ENCODE peak calls at places on chromosomes 16 and 17, in six cellular contexts. L is H9, A is hepatocyte, N is HepG2, K is GM23248, E is MM.1S. C is an unnamed sample.

GRCh38 chr17:10161392-10161791 is 37.0 kb downstream of the GAS7 start:
- DNase-seq in L (no peak), A (no peak), N (no peak), K (no peak), E (no peak), C (no peak)

GRCh38 chr16:77682586-77682985 is 39.7 kb upstream of the NUDT7 start:
- DNase-seq in L (no peak), A (no peak), N (no peak), K (no peak), E (no peak), C (no peak)

GRCh38 chr17:28327031-28327607 is 8.1 kb downstream of the TMEM97 start:
- DNase-seq in L (peak; percentile 18), A (no peak), N (no peak), K (peak; percentile 24), E (no peak), C (no peak)

GRCh38 chr16:10765772-10766171 is 22.1 kb downstream of the NUBP1 start:
- DNase-seq in L (no peak), A (no peak), N (no peak), K (no peak), E (no peak), C (no peak)

GRCh38 chr17:70184770-70185169 is 15.4 kb downstream of the KCNJ2 start:
- DNase-seq in L (no peak), A (peak; percentile 34), N (no peak), K (peak; percentile 86), E (no peak), C (no peak)

GRCh38 chr16:85479972-85480726 is 133.0 kb upstream of the GSE1 start:
- DNase-seq in L (peak; percentile 67), A (peak; percentile 58), N (no peak), K (no peak), E (peak; percentile 37), C (peak; percentile 76)

GRCh38 chr16:31016018-31016417 is 5.6 kb upstream of the STX1B start:
- DNase-seq in L (no peak), A (no peak), N (peak; percentile 82), K (no peak), E (no peak), C (peak; percentile 19)

GRCh38 chr16:84569382-84569987 is 48.4 kb downstream of the COTL1 start:
- DNase-seq in L (no peak), A (peak; percentile 78), N (no peak), K (no peak), E (no peak), C (no peak)

GRCh38 chr17:34146440-34147043 is 108.5 kb upstream of the CCL2 start:
- DNase-seq in L (peak; percentile 91), A (peak; percentile 79), N (peak; percentile 43), K (no peak), E (peak; percentile 74), C (peak; percentile 55)

GRCh38 chr17:68294196-68294555 is 2.9 kb downstream of the ARSG start:
- DNase-seq in L (no peak), A (no peak), N (no peak), K (no peak), E (no peak), C (no peak)

GRCh38 chr17:18381953-18382245 is 4.3 kb downstream of the EVPLL start:
- DNase-seq in L (no peak), A (no peak), N (no peak), K (no peak), E (no peak), C (no peak)

GRCh38 chr16:84795338-84796053 is 24.3 kb upstream of the CRISPLD2 start:
- DNase-seq in L (no peak), A (peak; percentile 72), N (no peak), K (peak; percentile 97), E (no peak), C (no peak)

GRCh38 chr16:30183961-30184429 is 593 bp downstream of the CORO1A start:
- DNase-seq in L (no peak), A (no peak), N (no peak), K (no peak), E (peak; percentile 83), C (peak; percentile 88)

GRCh38 chr17:2251098-2251497 is 52.5 kb downstream of the SMG6 start:
- DNase-seq in L (no peak), A (no peak), N (no peak), K (no peak), E (no peak), C (no peak)
- H2AFZ ChIP-seq in L (no peak overlapping the region), A (no peak overlapping the region), N (no peak overlapping the region), K (no peak overlapping the region), E (no peak overlapping the region), C (no peak overlapping the region)

GRCh38 chr17:41496803-41497484 is 7.2 kb upstream of the KRT36 start:
- DNase-seq in L (peak; percentile 96), A (peak; percentile 79), N (peak; percentile 86), K (peak; percentile 93), E (peak; percentile 61), C (peak; percentile 67)
- H2AFZ ChIP-seq in L (no peak overlapping the region), A (no peak overlapping the region), N (peak overlapping the region; percentile 50), K (peak overlapping the region; percentile 66), E (peak overlapping the region; percentile 82), C (peak overlapping the region; percentile 26)

GRCh38 chr17:49997256-49997735 is 2.3 kb upstream of the DLX3 start:
- DNase-seq in L (peak; percentile 45), A (no peak), N (no peak), K (no peak), E (no peak), C (no peak)
- H2AFZ ChIP-seq in L (no peak overlapping the region), A (no peak overlapping the region), N (no peak overlapping the region), K (peak overlapping the region; percentile 67), E (peak overlapping the region; percentile 93), C (no peak overlapping the region)

GRCh38 chr17:7652659-7653343 is 2.1 kb downstream of the ATP1B2 start:
- DNase-seq in L (no peak), A (no peak), N (no peak), K (no peak), E (no peak), C (no peak)

GRCh38 chr17:7654832-7655540 is 4.3 kb downstream of the ATP1B2 start:
- DNase-seq in L (peak; percentile 29), A (no peak), N (no peak), K (peak; percentile 21), E (no peak), C (no peak)

GRCh38 chr17:7651959-7652658 is 1.4 kb downstream of the ATP1B2 start:
- DNase-seq in L (peak; percentile 61), A (no peak), N (no peak), K (no peak), E (no peak), C (no peak)

GRCh38 chr17:7650509-7651096 is at the start of gene ATP1B2:
- DNase-seq in L (peak; percentile 98), A (peak; percentile 88), N (peak; percentile 67), K (peak; percentile 46), E (peak; percentile 54), C (peak; percentile 41)

GRCh38 chr17:7651097-7651958 is 602 bp downstream of the ATP1B2 start:
- DNase-seq in L (peak; percentile 55), A (peak; percentile 55), N (no peak), K (no peak), E (no peak), C (no peak)
- H2AFZ ChIP-seq in L (no peak overlapping the region), A (peak overlapping the region; percentile 55), N (no peak overlapping the region), K (no peak overlapping the region), E (no peak overlapping the region), C (no peak overlapping the region)

DNA sequence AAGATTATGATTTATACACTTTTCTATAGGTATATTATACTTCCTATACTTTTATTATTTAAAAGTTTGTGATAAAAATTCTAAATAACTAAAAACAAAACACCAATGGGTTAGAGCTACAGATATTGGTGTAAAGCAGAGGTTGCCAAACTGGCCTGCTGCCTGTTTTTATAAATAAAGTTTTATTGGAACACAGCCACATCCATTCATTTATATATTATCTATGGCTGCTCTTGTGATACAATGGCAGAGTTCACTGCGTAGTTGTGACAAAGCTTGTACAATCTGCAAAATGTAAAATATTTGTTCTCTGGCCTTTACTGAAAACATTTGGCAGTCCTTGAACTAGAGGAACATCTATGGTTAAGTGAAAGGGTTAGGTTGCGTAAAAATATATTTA is 208.7 kb downstream of the PRKCB start:
- DNase-seq in L (no peak), A (no peak), N (no peak), K (no peak), E (no peak), C (no peak)
- H2AFZ ChIP-seq in L (no peak overlapping the region), A (no peak overlapping the region), N (no peak overlapping the region), K (no peak overlapping the region), E (no peak overlapping the region), C (no peak overlapping the region)

C was measured in OCI-LY7.